ENCODE peak calls at places on chromosomes 7 and 10, in six cellular contexts. J, P, U, X, M and S are unnamed samples.

GRCh38 chr10:65024886-65025285 is 1503.7 kb downstream of the REEP3 start:
- DNase-seq in M (no peak), P (no peak), J (no peak), X (no peak), U (no peak), S (no peak)

GRCh38 chr7:91468231-91468630 is 204.0 kb downstream of the FZD1 start:
- DNase-seq in J (no peak), M (no peak), P (no peak), U (no peak), X (no peak), S (no peak)

GRCh38 chr10:79255007-79255507 is 92.2 kb upstream of the PPIF start:
- DNase-seq in U (no peak), J (no peak), M (no peak), P (no peak), X (no peak), S (no peak)

GRCh38 chr7:70735313-70735712 is 396.6 kb upstream of the GALNT17 start:
- DNase-seq in J (no peak), U (peak; percentile 31), X (no peak), P (no peak), M (no peak), S (no peak)

GRCh38 chr7:120460928-120461327 is 188.0 kb downstream of the KCND2 start:
- DNase-seq in M (no peak), P (no peak), X (no peak), U (peak; percentile 25), J (no peak), S (no peak)

GRCh38 chr10:13184726-13185514 is 23.6 kb downstream of the MCM10 start:
- DNase-seq in J (no peak), P (no peak), X (peak; percentile 69), U (no peak), M (no peak), S (no peak)

GRCh38 chr10:102460836-102461186 is 9.5 kb upstream of the C10orf95 start:
- DNase-seq in P (no peak), J (no peak), M (no peak), X (no peak), U (no peak), S (no peak)

GRCh38 chr10:129161184-129161583 is 305.9 kb upstream of the MGMT start:
- DNase-seq in X (no peak), M (no peak), U (peak; percentile 42), J (no peak), P (no peak), S (no peak)

GRCh38 chr7:154304740-154305679 is 252.8 kb downstream of the DPP6 start:
- DNase-seq in X (no peak), M (no peak), U (peak; percentile 81), P (no peak), J (no peak), S (no peak)

GRCh38 chr7:84738583-84739150 is 448.2 kb downstream of the SEMA3D start:
- DNase-seq in X (no peak), P (no peak), U (no peak), J (no peak), M (no peak), S (no peak)

GRCh38 chr10:6769704-6770417 is 189.8 kb upstream of the PRKCQ start:
- DNase-seq in J (no peak), M (no peak), P (no peak), X (no peak), U (no peak), S (no peak)

GRCh38 chr10:23439452-23439919 is 611 bp downstream of the OTUD1 start:
- DNase-seq in P (no peak), U (peak; percentile 63), J (peak; percentile 41), X (peak; percentile 66), M (peak; percentile 88), S (peak; percentile 10)

GRCh38 chr10:124185074-124185473 is 91.7 kb upstream of the CHST15 start:
- DNase-seq in J (no peak), X (no peak), M (no peak), P (no peak), U (no peak), S (no peak)

GRCh38 chr7:1787241-1787640 is 117.2 kb downstream of the ELFN1 start:
- DNase-seq in U (no peak), P (peak; percentile 36), X (peak; percentile 21), J (no peak), M (no peak), S (no peak)

GRCh38 chr7:156073366-156074052 is 261.2 kb upstream of the SHH start:
- DNase-seq in X (no peak), P (no peak), U (no peak), J (no peak), M (no peak), S (no peak)

GRCh38 chr7:44470080-44470479 is 20.4 kb downstream of the NUDCD3 start:
- DNase-seq in U (no peak), J (no peak), P (no peak), M (no peak), X (no peak), S (no peak)

GRCh38 chr10:114768394-114768786 is 53.2 kb upstream of the FHIP2A start:
- DNase-seq in P (no peak), X (no peak), J (no peak), U (no peak), M (no peak), S (no peak)

GRCh38 chr7:39811161-39811614 is 138.9 kb upstream of the CDK13 start:
- DNase-seq in M (no peak), J (no peak), P (no peak), U (no peak), X (no peak), S (no peak)

GRCh38 chr10:71899665-71900412 is 48.8 kb upstream of the PSAP start:
- DNase-seq in U (no peak), J (no peak), M (no peak), X (no peak), P (no peak), S (no peak)

GRCh38 chr7:12257582-12257981 is 46.5 kb downstream of the TMEM106B start:
- DNase-seq in M (no peak), J (no peak), U (no peak), X (no peak), P (no peak), S (peak; percentile 15)

GRCh38 chr10:370222-370825 is 235.1 kb downstream of the ZMYND11 start:
- DNase-seq in J (no peak), M (no peak), P (no peak), U (no peak), X (no peak), S (no peak)

DNA sequence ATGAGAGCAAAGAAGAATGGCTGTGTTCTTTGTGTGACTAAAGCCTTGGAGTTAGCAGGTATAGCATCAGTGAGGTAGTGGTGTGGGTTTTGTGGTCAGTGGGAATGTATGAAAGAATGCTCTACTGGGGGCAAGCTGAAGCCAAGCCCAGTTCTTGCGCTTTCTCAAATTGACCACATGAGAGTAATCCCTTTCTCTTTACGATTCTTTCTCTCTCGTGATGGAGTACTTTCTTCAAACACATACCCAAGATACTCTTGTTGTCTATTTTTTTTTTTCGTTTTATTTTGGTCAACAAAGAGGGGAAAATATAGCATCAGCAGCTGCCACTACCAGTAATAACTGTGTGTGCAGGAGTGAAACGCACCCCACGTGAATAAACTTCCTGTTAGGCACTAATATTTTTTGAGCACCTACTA is 8.4 kb upstream of the PANK1 start:
- DNase-seq in M (no peak), J (no peak), P (no peak), X (no peak), U (no peak), S (no peak)
- H3K4me3 ChIP-seq in M (no peak overlapping the region), J (no peak overlapping the region), P (no peak overlapping the region), X (no peak overlapping the region), U (no peak overlapping the region), S (no peak overlapping the region)

DNA sequence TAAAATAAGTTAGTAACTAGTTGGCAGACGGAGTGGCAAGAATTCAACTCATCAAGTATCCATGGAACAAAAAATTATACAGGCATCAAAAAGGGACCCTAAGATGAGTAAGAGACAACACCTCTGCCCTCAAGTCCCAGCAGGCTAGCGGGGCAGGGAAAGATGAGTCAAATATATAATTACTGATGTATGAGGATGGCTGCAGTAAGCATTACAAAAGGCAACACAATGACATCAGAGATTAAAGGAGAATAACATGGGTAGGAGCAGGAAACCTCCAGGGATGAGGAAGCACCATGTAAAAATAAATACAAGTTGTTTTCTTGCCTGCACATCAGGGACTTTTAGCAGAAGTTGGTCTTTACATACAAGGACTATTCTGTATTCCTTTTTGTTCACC is 49.4 kb downstream of the SCRN1 start:
- DNase-seq in M (no peak), J (no peak), P (no peak), U (no peak), X (no peak), S (no peak)
- H3K4me1 ChIP-seq in M (no peaks in the 10 kb centered on the region), J (peaks cover 5% of the 10 kb centered on the region), P (no peaks in the 10 kb centered on the region), U (no peaks in the 10 kb centered on the region), X (no peaks in the 10 kb centered on the region), S (no peaks in the 10 kb centered on the region)

GRCh38 chr7:151591866-151592265 is 72.2 kb upstream of the RHEB start:
- DNase-seq in U (no peak), X (no peak), J (no peak), M (no peak), P (no peak), S (no peak)

GRCh38 chr7:151592330-151592729 is 72.6 kb upstream of the RHEB start:
- DNase-seq in U (no peak), J (no peak), X (no peak), P (no peak), M (no peak), S (no peak)

GRCh38 chr7:151590801-151591771 is 71.4 kb upstream of the RHEB start:
- DNase-seq in U (no peak), J (no peak), P (no peak), X (no peak), M (no peak), S (no peak)

GRCh38 chr7:151590071-151590800 is 70.5 kb upstream of the RHEB start:
- DNase-seq in U (no peak), J (no peak), M (no peak), P (no peak), X (no peak), S (no peak)

GRCh38 chr7:151592868-151593486 is 73.3 kb upstream of the RHEB start:
- DNase-seq in M (no peak), U (no peak), X (no peak), P (no peak), J (no peak), S (no peak)
- H3K27ac ChIP-seq in M (no peak overlapping the region), U (no peak overlapping the region), X (peak overlapping the region; percentile 19), P (no peak overlapping the region), J (no peak overlapping the region), S (no peak overlapping the region)

GRCh38 chr7:106281127-106281526 is 3.7 kb downstream of the NAMPT start:
- DNase-seq in M (no peak), X (no peak), P (no peak), J (no peak), U (no peak), S (no peak)

GRCh38 chr7:106282852-106283251 is 1.9 kb downstream of the NAMPT start:
- DNase-seq in P (no peak), M (no peak), J (no peak), U (no peak), X (no peak), S (no peak)

GRCh38 chr7:106283501-106283830 is 1.3 kb downstream of the NAMPT start:
- DNase-seq in P (no peak), U (no peak), X (no peak), M (no peak), J (no peak), S (no peak)

GRCh38 chr7:106281919-106282318 is 2.9 kb downstream of the NAMPT start:
- DNase-seq in X (no peak), M (no peak), J (no peak), P (no peak), U (no peak), S (no peak)

DNA sequence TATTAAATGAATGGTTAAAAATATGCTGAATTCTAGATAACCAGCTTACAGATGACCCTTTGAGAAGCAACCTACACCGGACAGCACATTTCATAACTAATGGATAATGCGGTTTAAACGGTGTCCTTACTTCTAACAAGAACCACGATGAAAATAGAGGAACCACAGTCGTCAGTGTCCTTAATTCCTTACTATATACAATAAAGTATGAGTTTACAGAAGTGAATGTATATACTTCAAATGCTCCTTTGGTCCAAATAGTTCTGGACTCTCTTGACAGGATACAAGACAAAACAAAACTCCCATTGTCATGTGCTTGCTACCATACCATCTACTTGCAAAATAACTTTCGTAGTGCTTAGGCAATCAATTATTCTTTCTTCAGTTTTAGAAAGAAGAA is 2.4 kb downstream of the NAMPT start:
- DNase-seq in P (no peak), U (no peak), M (no peak), J (no peak), X (no peak), S (no peak)
- H3K4me3 ChIP-seq in P (no peak overlapping the region), U (peak overlapping the region; percentile 90), M (no peak overlapping the region), J (peak overlapping the region; percentile 73), X (no peak overlapping the region), S (no peak overlapping the region)